ENCODE peak calls at places on chromosomes 6 and 20, in five cellular contexts. C, T, A, B and Q are unnamed samples.

GRCh38 chr6:168128631-168129291 is 49.7 kb upstream of the FRMD1 start:
- DNase-seq in T (no peak), B (no peak), C (no peak), A (no peak), Q (no peak)

GRCh38 chr6:81819767-81820166 is 67.3 kb upstream of the TENT5A start:
- DNase-seq in A (no peak), T (no peak), C (no peak), B (no peak), Q (no peak)

GRCh38 chr6:138844203-138844602 is 48.3 kb downstream of the ECT2L start:
- DNase-seq in C (no peak), A (no peak), T (peak; percentile 38), B (peak; percentile 54), Q (no peak)

GRCh38 chr6:140602843-140603242 is 1228.4 kb upstream of the CITED2 start:
- DNase-seq in A (no peak), T (no peak), C (no peak), B (peak; percentile 60), Q (no peak)

GRCh38 chr6:1388927-1389790 is at the start of gene FOXF2:
- DNase-seq in B (no peak), A (no peak), T (peak; percentile 83), C (no peak), Q (no peak)

GRCh38 chr6:121263742-121264141 is 70.5 kb downstream of the TBC1D32 start:
- DNase-seq in A (no peak), T (no peak), C (no peak), B (no peak), Q (no peak)

GRCh38 chr6:50185006-50185405 is 135.3 kb upstream of the DEFB112 start:
- DNase-seq in B (no peak), A (peak; percentile 1), T (peak; percentile 76), C (no peak), Q (no peak)

GRCh38 chr20:46031014-46031569 is 2.1 kb downstream of the SLC12A5 start:
- DNase-seq in B (no peak), C (no peak), T (no peak), A (no peak), Q (no peak)

GRCh38 chr6:36911946-36912555 is 26.3 kb downstream of the C6orf89 start:
- DNase-seq in T (no peak), C (no peak), B (no peak), A (no peak), Q (no peak)

GRCh38 chr20:48800227-48800626 is 27.6 kb downstream of the PREX1 start:
- DNase-seq in T (no peak), A (no peak), C (no peak), B (no peak), Q (no peak)